ENCODE peak calls at places on chromosomes 6 and 20, in four cellular contexts. T, I, K and L are unnamed samples.

GRCh38 chr20:45340236-45340847 is 7.9 kb downstream of the SDC4 start:
- DNase-seq in T (no peak), I (no peak), K (no peak), L (no peak)

GRCh38 chr20:17909745-17910345 is 58.7 kb downstream of the SNX5 start:
- DNase-seq in I (no peak), T (no peak), K (no peak), L (no peak)

GRCh38 chr6:168361766-168362165 is 42.2 kb upstream of the DACT2 start:
- DNase-seq in K (no peak), I (no peak), T (no peak), L (no peak)

GRCh38 chr6:37660317-37660716 is 37.4 kb downstream of the MDGA1 start:
- DNase-seq in I (no peak), K (no peak), T (no peak), L (no peak)

GRCh38 chr6:4460595-4461475 is 315.4 kb upstream of the CDYL start:
- DNase-seq in I (no peak), K (no peak), T (no peak), L (no peak)

GRCh38 chr20:52192296-52193007 is 873 bp upstream of the ZFP64 start:
- DNase-seq in K (peak), I (peak), T (peak), L (no peak)

GRCh38 chr6:83463886-83464285 is 33.0 kb upstream of the ME1 start:
- DNase-seq in K (no peak), T (no peak), I (no peak), L (no peak)

GRCh38 chr6:96816182-96816888 is 20.9 kb downstream of the GPR63 start:
- DNase-seq in K (no peak), I (no peak), T (no peak), L (no peak)

GRCh38 chr6:105258816-105259215 is 79.0 kb upstream of the POPDC3 start:
- DNase-seq in K (no peak), I (no peak), T (no peak), L (no peak)

DNA sequence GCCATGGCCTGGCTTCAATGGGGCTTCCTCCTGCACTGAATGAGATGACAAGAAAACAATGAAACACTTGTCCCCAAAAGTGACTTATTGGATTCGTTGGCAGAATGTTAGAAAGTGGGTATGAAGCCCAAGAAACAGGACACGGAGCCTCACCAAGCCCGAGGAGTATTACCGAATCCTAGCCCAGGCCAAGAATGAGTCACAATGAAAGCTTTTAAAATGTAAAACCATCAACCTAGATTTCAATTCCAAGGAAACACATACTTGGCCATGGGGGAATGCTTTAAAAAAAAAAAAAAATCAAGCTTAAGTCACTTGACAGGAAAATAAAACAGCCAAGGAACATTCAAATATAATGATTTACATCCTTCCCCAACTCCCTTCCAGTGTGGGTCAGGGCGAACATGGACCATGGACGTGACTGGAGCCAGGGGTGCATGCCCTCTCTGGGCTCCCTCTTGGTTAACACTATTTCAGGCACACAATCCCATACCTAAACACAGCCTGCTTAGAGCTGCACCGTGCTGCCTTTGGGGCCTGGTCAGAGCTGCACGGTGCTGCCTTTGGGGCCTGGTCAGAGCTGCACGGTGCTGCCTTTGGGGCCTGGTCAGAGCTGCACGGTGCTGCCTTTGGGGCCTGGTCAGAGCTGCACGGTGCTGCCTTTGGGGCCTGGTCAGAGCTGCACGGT is 3.1 kb upstream of the STX16 start:
- DNase-seq in I (no peak), T (no peak), K (no peak), L (peak)
- TF ChIP-seq USF1 in I (no peak), T (no peak), K (no peak), L (no peak)

GRCh38 chr6:6738922-6739717 is 150.6 kb downstream of the LY86 start:
- DNase-seq in K (no peak), T (no peak), I (no peak), L (no peak)
- TF ChIP-seq USF1 in K (no peak), T (no peak), I (no peak), L (no peak)

GRCh38 chr6:134584809-134585528 is 267.1 kb upstream of the SGK1 start:
- DNase-seq in K (no peak), I (no peak), T (no peak), L (no peak)

GRCh38 chr6:134589512-134589911 is 271.6 kb upstream of the SGK1 start:
- DNase-seq in K (no peak), T (no peak), I (no peak), L (peak)

GRCh38 chr6:134588267-134588666 is 270.4 kb upstream of the SGK1 start:
- DNase-seq in T (no peak), K (no peak), I (no peak), L (no peak)

GRCh38 chr6:134590449-134590848 is 272.5 kb upstream of the SGK1 start:
- DNase-seq in T (no peak), K (no peak), I (no peak), L (no peak)

GRCh38 chr6:134585529-134585873 is 267.6 kb upstream of the SGK1 start:
- DNase-seq in K (no peak), I (no peak), T (no peak), L (no peak)
- TF ChIP-seq USF1 in K (no peak), I (no peak), T (no peak), L (no peak)

GRCh38 chr6:1527098-1527497 is 82.6 kb upstream of the FOXC1 start:
- DNase-seq in T (no peak), K (no peak), I (no peak), L (peak)

GRCh38 chr6:1525364-1526038 is 84.2 kb upstream of the FOXC1 start:
- DNase-seq in T (no peak), K (no peak), I (no peak), L (no peak)

GRCh38 chr6:1522779-1523178 is 86.9 kb upstream of the FOXC1 start:
- DNase-seq in I (no peak), K (no peak), T (no peak), L (no peak)

GRCh38 chr6:1524040-1524480 is 85.7 kb upstream of the FOXC1 start:
- DNase-seq in T (no peak), K (peak), I (peak), L (peak)

DNA sequence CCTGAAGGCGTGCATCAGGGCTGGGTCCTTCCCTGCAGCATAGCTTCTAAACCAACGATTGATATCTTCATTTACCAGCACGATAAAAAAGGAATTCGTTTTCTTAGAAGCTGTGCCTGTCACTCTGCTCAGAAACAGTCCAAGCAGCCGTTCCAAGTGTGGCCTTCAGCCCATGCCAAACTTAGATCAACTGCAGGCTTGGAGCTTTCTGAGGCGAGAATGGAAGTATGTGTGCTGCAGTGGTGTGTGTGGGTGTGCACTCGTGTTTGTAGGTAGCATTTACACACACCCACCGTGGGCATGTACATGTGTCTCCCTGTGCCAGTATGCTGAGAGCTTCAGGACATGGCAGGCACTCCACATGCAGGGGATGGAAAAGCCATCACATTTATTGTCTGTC is 83.0 kb upstream of the FOXC1 start:
- DNase-seq in T (no peak), I (no peak), K (no peak), L (no peak)
- TF ChIP-seq USF1 in T (no peak), I (no peak), K (no peak), L (no peak)

GRCh38 chr6:119602215-119603178 is 252.9 kb upstream of the MAN1A1 start:
- DNase-seq in I (no peak), K (no peak), T (no peak), L (no peak)
- TF ChIP-seq USF1 in I (no peak), K (no peak), T (no peak), L (no peak)

DNA sequence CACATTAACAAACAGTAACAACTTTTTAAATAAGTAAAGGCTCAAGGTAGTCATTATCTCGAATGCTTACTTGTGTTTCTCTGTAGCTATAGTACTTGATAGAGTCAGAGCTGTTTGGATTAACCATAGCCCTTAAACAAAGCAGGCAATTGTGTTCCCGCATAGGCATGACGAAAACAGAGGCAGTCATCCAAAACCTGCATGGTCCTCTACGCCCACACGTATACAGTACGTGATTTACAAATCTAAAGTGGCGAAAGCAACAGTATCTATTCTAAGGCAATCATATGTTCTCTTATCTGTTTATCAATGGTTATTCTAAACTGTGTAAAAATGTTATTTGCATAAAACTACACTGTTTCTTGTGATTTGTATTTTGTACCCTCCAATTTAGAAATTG is 31.8 kb downstream of the HFE start:
- DNase-seq in I (no peak), K (no peak), T (no peak), L (no peak)
- TF ChIP-seq USF1 in I (no peak), K (no peak), T (no peak), L (no peak)